ENCODE peak calls at places on chromosomes 5 and 9, in nine cellular contexts. A is fibroblast of lung, H is cardiac muscle cell, W is heart left ventricle, B is IMR-90, J is hepatocyte, Z is DND-41, F is uterus, V is mammary epithelial cell. D is an unnamed sample.

GRCh38 chr5:39800202-39800601 is 375.4 kb upstream of the DAB2 start:
- DNase-seq in A (no peak), H (no peak), W (no peak), B (no peak), J (no peak), Z (no peak), F (no peak), V (no peak), D (no peak)

GRCh38 chr5:136186786-136187185 is 6.2 kb downstream of the SMIM32 start:
- DNase-seq in A (no peak), H (no peak), W (no peak), B (no peak), J (no peak), Z (no peak), F (no peak), V (no peak), D (no peak)

GRCh38 chr5:132905938-132906337 is 32.5 kb downstream of the LEAP2 start:
- DNase-seq in A (no peak), H (peak), W (no peak), B (peak), J (peak), Z (no peak), F (no peak), V (peak), D (no peak)

GRCh38 chr5:104062495-104063377 is 500.1 kb upstream of the NUDT12 start:
- DNase-seq in A (peak), H (no peak), W (no peak), B (no peak), J (peak), Z (no peak), F (no peak), V (peak), D (no peak)

GRCh38 chr9:72983512-72984021 is 30.7 kb upstream of the ALDH1A1 start:
- DNase-seq in A (peak), H (peak), W (no peak), B (no peak), J (peak), Z (no peak), F (no peak), V (no peak), D (no peak)

GRCh38 chr9:13239208-13239607 is 40.3 kb downstream of the MPDZ start:
- DNase-seq in A (no peak), H (no peak), W (no peak), B (no peak), J (no peak), Z (no peak), F (no peak), V (no peak), D (no peak)

GRCh38 chr9:78707481-78707977 is 410.6 kb downstream of the PSAT1 start:
- DNase-seq in A (peak), H (peak), W (no peak), B (peak), J (no peak), Z (no peak), F (no peak), V (peak), D (no peak)

GRCh38 chr5:178130576-178131445 is at the start of gene RMND5B:
- DNase-seq in A (peak), H (peak), W (peak), B (peak), J (peak), Z (peak), F (peak), V (peak), D (peak)

GRCh38 chr5:132459983-132460834 is 30.4 kb downstream of the IRF1 start:
- DNase-seq in A (no peak), H (no peak), W (peak), B (no peak), J (no peak), Z (peak), F (no peak), V (no peak), D (no peak)

GRCh38 chr9:27394154-27394825 is 97.3 kb upstream of the EQTN start:
- DNase-seq in A (peak), H (peak), W (no peak), B (no peak), J (no peak), Z (no peak), F (no peak), V (no peak), D (no peak)

GRCh38 chr9:108933231-108933630 is 693 bp downstream of the ELP1 start:
- DNase-seq in A (peak), H (peak), W (no peak), B (peak), J (no peak), Z (no peak), F (no peak), V (peak), D (no peak)

GRCh38 chr9:108786322-108786721 is 69.5 kb downstream of the ACTL7B start:
- DNase-seq in A (no peak), H (no peak), W (no peak), B (no peak), J (no peak), Z (no peak), F (no peak), V (no peak), D (no peak)

GRCh38 chr5:146221234-146221633 is 17.8 kb downstream of the RBM27 start:
- DNase-seq in A (no peak), H (no peak), W (no peak), B (no peak), J (no peak), Z (no peak), F (no peak), V (no peak), D (no peak)

GRCh38 chr5:39015743-39016586 is 58.2 kb downstream of the RICTOR start:
- DNase-seq in A (peak), H (peak), W (no peak), B (peak), J (peak), Z (no peak), F (peak), V (peak), D (no peak)

GRCh38 chr5:35924950-35925722 is 13.3 kb downstream of the CAPSL start:
- DNase-seq in A (peak), H (peak), W (peak), B (peak), J (peak), Z (peak), F (peak), V (peak), D (no peak)

GRCh38 chr5:179619776-179620175 is 3.7 kb downstream of the HNRNPH1 start:
- DNase-seq in A (no peak), H (no peak), W (no peak), B (peak), J (no peak), Z (no peak), F (no peak), V (peak), D (no peak)

GRCh38 chr5:137220523-137220927 is 278.6 kb downstream of the SPOCK1 start:
- DNase-seq in A (peak), H (peak), W (no peak), B (peak), J (peak), Z (no peak), F (no peak), V (peak), D (peak)

GRCh38 chr5:177967221-177967887 is 28.7 kb downstream of the PROP1 start:
- DNase-seq in A (peak), H (no peak), W (no peak), B (no peak), J (no peak), Z (no peak), F (no peak), V (no peak), D (no peak)

GRCh38 chr5:159104058-159104651 is 4.4 kb upstream of the EBF1 start:
- DNase-seq in A (no peak), H (peak), W (peak), B (peak), J (peak), Z (no peak), F (peak), V (no peak), D (no peak)

GRCh38 chr9:74960548-74960947 is 7.8 kb upstream of the C9orf40 start:
- DNase-seq in A (peak), H (peak), W (no peak), B (peak), J (peak), Z (no peak), F (no peak), V (peak), D (no peak)

GRCh38 chr5:72511371-72512178 is 4.4 kb upstream of the ZNF366 start:
- DNase-seq in A (peak), H (no peak), W (no peak), B (peak), J (no peak), Z (no peak), F (no peak), V (peak), D (no peak)

GRCh38 chr5:15757103-15757502 is 257.1 kb downstream of the FBXL7 start:
- DNase-seq in A (peak), H (peak), W (no peak), B (peak), J (no peak), Z (no peak), F (no peak), V (no peak), D (no peak)

GRCh38 chr5:15748266-15748665 is 248.3 kb downstream of the FBXL7 start:
- DNase-seq in A (no peak), H (no peak), W (no peak), B (no peak), J (no peak), Z (no peak), F (no peak), V (peak), D (no peak)

GRCh38 chr5:15757635-15758034 is 257.7 kb downstream of the FBXL7 start:
- DNase-seq in A (no peak), H (no peak), W (no peak), B (no peak), J (no peak), Z (no peak), F (no peak), V (no peak), D (no peak)

DNA sequence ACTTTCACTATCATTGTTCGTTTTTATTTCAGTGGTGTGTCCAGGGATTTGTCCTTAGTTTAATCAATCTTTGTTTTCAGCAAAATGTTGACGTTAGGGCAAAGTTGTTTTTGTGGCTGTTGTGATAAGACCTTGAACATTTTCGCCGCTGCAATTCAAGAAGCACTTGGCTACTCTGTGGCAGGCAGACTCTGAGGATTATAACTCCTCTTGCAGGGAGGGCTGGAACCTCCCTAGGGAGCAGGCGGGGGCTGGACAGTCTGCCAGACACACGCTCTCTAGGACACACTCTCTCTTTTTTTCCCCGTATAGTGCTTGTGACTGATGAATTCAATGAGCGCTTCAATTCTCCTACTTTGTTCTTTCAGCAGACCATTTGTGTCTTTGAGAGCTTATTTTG is 252.9 kb downstream of the FBXL7 start:
- DNase-seq in A (peak), H (peak), W (peak), B (peak), J (peak), Z (no peak), F (peak), V (no peak), D (no peak)
- H3K4me3 ChIP-seq in A (peak), H (no peak), W (no peak), B (peak), J (no peak), Z (no peak), F (peak), V (no peak), D (peak)

GRCh38 chr9:214488-215448 is at the start of gene DOCK8:
- DNase-seq in A (peak), H (peak), W (peak), B (no peak), J (peak), Z (peak), F (no peak), V (peak), D (no peak)
- TF ChIP-seq CTCF in A (no peak), H (peak), W (peak), B (no peak), J (peak), Z (peak), F (peak), V (peak), D (no peak)

GRCh38 chr5:26981750-26982149 is 56.6 kb downstream of the CDH9 start:
- DNase-seq in A (no peak), H (no peak), W (no peak), B (no peak), J (no peak), Z (no peak), F (no peak), V (no peak), D (no peak)
- H3K27ac ChIP-seq in A (no peak), H (no peak), W (no peak), B (no peak), J (no peak), Z (no peak), F (no peak), V (no peak), D (no peak)

GRCh38 chr9:86405926-86406325 is 51.7 kb upstream of the TUT7 start:
- DNase-seq in A (peak), H (peak), W (no peak), B (peak), J (peak), Z (no peak), F (peak), V (peak), D (no peak)
- H3K4me3 ChIP-seq in A (peak), H (no peak), W (no peak), B (peak), J (no peak), Z (no peak), F (no peak), V (peak), D (no peak)

GRCh38 chr5:154418344-154418820 is 27.4 kb upstream of the SAP30L start:
- DNase-seq in A (peak), H (no peak), W (no peak), B (no peak), J (no peak), Z (no peak), F (no peak), V (no peak), D (no peak)

GRCh38 chr5:154422298-154422697 is 23.5 kb upstream of the SAP30L start:
- DNase-seq in A (no peak), H (no peak), W (no peak), B (no peak), J (no peak), Z (no peak), F (no peak), V (no peak), D (no peak)

GRCh38 chr5:154419236-154419635 is 26.6 kb upstream of the SAP30L start:
- DNase-seq in A (no peak), H (no peak), W (no peak), B (no peak), J (no peak), Z (no peak), F (no peak), V (no peak), D (peak)

GRCh38 chr5:154421868-154422267 is 23.9 kb upstream of the SAP30L start:
- DNase-seq in A (no peak), H (peak), W (no peak), B (peak), J (no peak), Z (peak), F (no peak), V (no peak), D (no peak)
- TF ChIP-seq CTCF in A (peak), H (peak), W (peak), B (peak), J (peak), Z (peak), F (no peak), V (peak), D (no peak)

DNA sequence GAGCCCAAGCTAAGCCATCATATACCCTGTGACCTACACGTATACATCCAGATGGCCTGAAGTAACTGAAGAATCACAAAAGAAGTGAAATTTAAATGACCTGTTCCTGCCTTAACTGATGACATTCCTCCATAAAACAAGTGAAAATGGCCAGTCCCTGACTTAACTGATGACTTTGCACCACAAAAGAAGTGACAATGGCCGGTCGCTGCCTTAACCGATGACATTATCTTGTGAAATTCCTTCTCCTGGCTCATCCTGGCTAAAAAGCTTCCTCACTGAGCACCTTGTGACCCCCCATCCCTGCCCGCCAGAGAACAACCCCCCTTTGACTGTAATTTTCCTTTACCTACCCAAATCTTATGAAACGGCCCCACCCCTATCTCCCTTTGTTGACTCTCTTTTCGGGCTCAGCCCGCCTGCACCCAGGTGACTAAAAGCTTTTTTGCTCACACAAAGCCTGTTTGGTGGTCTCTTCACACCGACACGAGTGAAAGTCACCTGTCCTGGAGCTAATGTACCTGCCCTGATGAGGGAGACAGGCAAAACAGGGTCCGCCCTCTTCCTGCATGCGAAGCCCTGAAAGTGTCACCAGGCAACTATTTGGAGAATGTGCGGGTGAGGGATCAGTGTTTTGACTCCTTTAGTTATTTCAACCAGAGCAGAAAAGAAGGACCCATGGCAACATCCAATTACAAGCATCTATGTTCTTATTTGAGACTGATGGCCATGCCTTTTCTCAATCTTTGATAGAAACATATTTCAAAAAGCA is 266.1 kb downstream of the SMARCA2 start:
- DNase-seq in A (peak), H (peak), W (no peak), B (peak), J (peak), Z (no peak), F (no peak), V (peak), D (no peak)
- H3K27ac ChIP-seq in A (no peak), H (no peak), W (no peak), B (no peak), J (peak), Z (no peak), F (no peak), V (no peak), D (no peak)

DNA sequence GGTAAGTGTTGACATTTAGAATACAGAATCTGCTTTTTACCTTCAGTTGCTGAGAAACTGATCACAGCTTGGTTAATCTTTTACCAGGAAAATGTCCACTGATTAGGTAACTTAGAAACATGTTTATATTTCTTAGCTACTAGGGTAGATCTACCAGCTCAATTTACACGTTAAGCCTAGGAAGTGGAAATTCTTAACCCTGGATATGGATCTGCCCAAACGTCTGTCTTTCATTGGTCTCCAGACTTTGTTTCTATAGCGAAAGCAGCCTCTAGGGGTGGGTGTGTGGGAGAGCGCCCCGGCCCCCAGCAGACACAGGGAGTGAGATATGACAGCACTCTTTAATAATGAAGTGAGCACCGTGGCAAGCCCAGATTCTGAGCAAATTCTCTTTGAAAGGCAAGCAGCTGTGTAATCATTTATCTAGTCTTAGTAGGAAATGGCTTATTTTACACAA is 141.6 kb upstream of the ZNF608 start:
- DNase-seq in A (no peak), H (no peak), W (no peak), B (no peak), J (peak), Z (peak), F (no peak), V (no peak), D (no peak)
- H3K4me3 ChIP-seq in A (no peak), H (no peak), W (no peak), B (no peak), J (no peak), Z (no peak), F (no peak), V (no peak), D (no peak)

DNA sequence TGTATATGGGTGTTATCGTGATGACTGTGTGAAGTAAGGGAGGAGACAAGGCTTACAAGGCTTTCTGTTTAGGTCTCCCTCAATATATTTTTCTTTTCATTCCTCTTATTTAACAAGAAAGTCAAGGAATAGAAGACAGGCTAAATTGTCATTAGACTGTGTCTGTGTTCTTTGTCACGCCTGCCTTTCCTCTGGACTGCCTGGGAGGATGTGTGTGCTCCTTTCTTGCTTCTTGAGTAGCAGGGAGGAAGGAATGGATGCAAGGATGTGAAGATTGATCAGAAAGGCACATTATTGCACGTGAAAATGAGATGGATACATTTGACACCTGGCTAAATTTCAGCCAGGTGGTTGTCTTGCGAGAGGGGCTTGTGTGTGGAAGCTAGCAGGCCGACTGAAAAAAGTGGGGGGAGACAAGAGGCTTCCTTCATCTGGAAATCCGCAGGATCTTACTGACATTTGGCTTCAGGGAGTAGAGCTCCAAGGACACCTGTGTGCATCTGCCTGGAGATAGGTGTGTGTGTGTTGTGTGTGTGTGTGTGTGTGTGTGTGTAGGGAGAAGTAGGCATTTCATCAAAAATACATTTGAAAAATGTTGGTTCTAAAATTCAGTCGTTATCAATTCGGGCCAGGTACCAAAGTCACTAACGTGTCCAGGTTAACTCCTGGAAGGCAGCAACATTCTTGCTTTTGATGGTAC is 200.0 kb downstream of the MEF2C start:
- DNase-seq in A (no peak), H (no peak), W (no peak), B (no peak), J (no peak), Z (no peak), F (no peak), V (no peak), D (no peak)
- TF ChIP-seq CTCF in A (no peak), H (no peak), W (no peak), B (no peak), J (no peak), Z (no peak), F (no peak), V (no peak), D (no peak)

GRCh38 chr9:128008171-128008570 is 27.4 kb upstream of the EEIG1 start:
- DNase-seq in A (no peak), H (no peak), W (no peak), B (no peak), J (no peak), Z (no peak), F (no peak), V (no peak), D (no peak)

GRCh38 chr9:128004011-128004604 is 23.3 kb upstream of the EEIG1 start:
- DNase-seq in A (no peak), H (no peak), W (no peak), B (no peak), J (no peak), Z (no peak), F (no peak), V (no peak), D (no peak)

GRCh38 chr9:128007566-128008138 is 26.9 kb upstream of the EEIG1 start:
- DNase-seq in A (peak), H (peak), W (peak), B (peak), J (peak), Z (peak), F (peak), V (peak), D (no peak)

GRCh38 chr9:128006360-128007024 is 25.7 kb upstream of the EEIG1 start:
- DNase-seq in A (peak), H (no peak), W (no peak), B (peak), J (no peak), Z (no peak), F (no peak), V (peak), D (no peak)

DNA sequence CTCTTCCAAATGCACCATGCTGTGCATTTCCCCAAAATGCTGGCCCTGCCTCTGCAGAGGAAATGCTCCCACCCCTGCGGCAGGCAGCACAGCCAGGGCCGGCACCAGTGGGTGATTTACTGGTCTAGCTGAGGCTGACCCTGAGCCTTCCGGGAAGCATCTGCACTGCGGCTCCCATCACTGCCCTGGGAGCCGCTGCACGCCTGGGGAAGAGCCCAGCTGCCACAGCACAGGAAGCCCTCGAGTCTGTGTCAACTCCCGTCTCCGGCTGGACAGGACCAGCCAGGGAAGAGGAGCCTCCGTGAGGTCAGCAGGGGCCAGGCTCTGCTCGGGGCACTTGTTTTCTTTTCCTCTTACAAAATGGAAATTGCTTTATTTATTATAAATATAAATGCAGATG is 25.1 kb upstream of the EEIG1 start:
- DNase-seq in A (no peak), H (peak), W (peak), B (no peak), J (no peak), Z (no peak), F (peak), V (no peak), D (no peak)
- H3K27ac ChIP-seq in A (no peak), H (no peak), W (no peak), B (no peak), J (no peak), Z (no peak), F (no peak), V (no peak), D (no peak)